ENCODE peak calls at places on chromosomes 2 and 18, in nine cellular contexts. C, U, Z, E, I, K, Q, D and O are unnamed samples.
A peak's percentile ranks its signal among the peaks of the same experiment; 100 is the strongest.

GRCh38 chr2:22999951-23000350 is 385.0 kb upstream of the KLHL29 start:
- DNase-seq in E (no peak), Q (no peak), D (no peak), K (no peak), C (no peak), U (peak; percentile 43), I (no peak), Z (no peak), O (no peak)

GRCh38 chr18:3238742-3239141 is 8.9 kb upstream of the MYL12A start:
- DNase-seq in E (no peak), U (no peak), K (no peak), C (no peak), Z (no peak), D (no peak), Q (no peak), I (peak; percentile 53), O (peak; percentile 19)

GRCh38 chr2:205895981-205896655 is 189.9 kb downstream of the INO80D start:
- DNase-seq in E (no peak), C (no peak), Z (no peak), D (no peak), U (no peak), K (no peak), Q (no peak), I (no peak), O (no peak)

GRCh38 chr18:44709297-44710117 is 28.8 kb downstream of the SETBP1 start:
- DNase-seq in U (no peak), C (no peak), I (no peak), K (peak; percentile 85), E (no peak), Q (no peak), D (no peak), Z (no peak), O (no peak)

GRCh38 chr2:242075163-242075562 is 205.6 kb downstream of the RTP5 start:
- DNase-seq in U (peak; percentile 66), Q (no peak), E (no peak), K (no peak), C (no peak), D (no peak), I (no peak), Z (no peak), O (no peak)

GRCh38 chr2:128500136-128500800 is 181.6 kb upstream of the HS6ST1 start:
- DNase-seq in I (no peak), E (no peak), K (no peak), Q (no peak), C (no peak), D (no peak), Z (no peak), U (no peak), O (no peak)

GRCh38 chr2:71285706-71286105 is 45.9 kb upstream of the ZNF638 start:
- DNase-seq in U (no peak), I (no peak), Z (no peak), E (no peak), D (no peak), C (no peak), K (no peak), Q (no peak), O (no peak)

GRCh38 chr2:239178484-239178883 is 222.3 kb downstream of the HDAC4 start:
- DNase-seq in Q (no peak), D (no peak), U (no peak), C (no peak), K (no peak), E (peak; percentile 11), I (no peak), Z (no peak), O (no peak)

GRCh38 chr18:23162473-23162872 is 27.2 kb downstream of the CABLES1 start:
- DNase-seq in Z (no peak), D (no peak), E (no peak), K (no peak), Q (no peak), U (no peak), C (no peak), I (no peak), O (no peak)

GRCh38 chr2:98869868-98870267 is 66.2 kb downstream of the CRACDL start:
- DNase-seq in C (no peak), Z (no peak), U (no peak), K (no peak), E (no peak), D (no peak), I (no peak), Q (no peak), O (no peak)

GRCh38 chr18:49677081-49677480 is 115.2 kb downstream of the LIPG start:
- DNase-seq in Q (no peak), Z (no peak), C (no peak), D (no peak), K (no peak), U (no peak), I (no peak), E (no peak), O (no peak)

GRCh38 chr2:96345403-96345802 is 9.8 kb downstream of the NCAPH start:
- DNase-seq in K (no peak), I (no peak), Q (no peak), U (no peak), D (no peak), Z (no peak), E (no peak), C (no peak), O (no peak)

GRCh38 chr2:37189452-37190153 is 1.1 kb upstream of the SULT6B1 start:
- DNase-seq in Q (no peak), I (no peak), D (no peak), Z (no peak), E (no peak), K (no peak), U (peak; percentile 89), C (no peak), O (no peak)

GRCh38 chr2:134491796-134492441 is 226.9 kb downstream of the TMEM163 start:
- DNase-seq in K (no peak), I (no peak), Q (no peak), Z (no peak), D (peak; percentile 40), C (no peak), U (peak; percentile 2), E (no peak), O (peak; percentile 36)

GRCh38 chr2:69848186-69848790 is 18.8 kb downstream of the GMCL1 start:
- DNase-seq in E (no peak), K (no peak), I (no peak), D (no peak), U (no peak), Z (no peak), Q (no peak), C (no peak), O (no peak)